ENCODE peak calls at places on chromosomes 11 and 22, in seven cellular contexts. One of them, this sample, is unnamed.

GRCh38 chr11:16632295-16633200 is 105.9 kb upstream of the C11orf58 start:
- DNase-seq in cardiac muscle cell: peak
- DNase-seq in kidney: no peak
- DNase-seq in fibroblast of lung: peak
- DNase-seq in HFF-Myc: no peak
- DNase-seq in WERI-Rb-1: no peak
- DNase-seq in psoas muscle: no peak
- DNase-seq in this sample: no peak

GRCh38 chr11:104390696-104391095 is 226.7 kb upstream of the PDGFD start:
- DNase-seq in kidney: no peak
- DNase-seq in fibroblast of lung: no peak
- DNase-seq in psoas muscle: no peak
- DNase-seq in WERI-Rb-1: no peak
- DNase-seq in cardiac muscle cell: no peak
- DNase-seq in HFF-Myc: no peak
- DNase-seq in this sample: peak

GRCh38 chr11:116702772-116703360 is 69.9 kb downstream of the BUD13 start:
- DNase-seq in cardiac muscle cell: no peak
- DNase-seq in WERI-Rb-1: no peak
- DNase-seq in kidney: no peak
- DNase-seq in fibroblast of lung: no peak
- DNase-seq in psoas muscle: no peak
- DNase-seq in HFF-Myc: no peak
- DNase-seq in this sample: no peak

GRCh38 chr11:131664811-131665210 is 294.4 kb downstream of the NTM start:
- DNase-seq in WERI-Rb-1: no peak
- DNase-seq in psoas muscle: no peak
- DNase-seq in HFF-Myc: no peak
- DNase-seq in kidney: no peak
- DNase-seq in cardiac muscle cell: no peak
- DNase-seq in fibroblast of lung: no peak
- DNase-seq in this sample: no peak

GRCh38 chr11:60868682-60869450 is 1.5 kb downstream of the ZP1 start:
- DNase-seq in cardiac muscle cell: no peak
- DNase-seq in WERI-Rb-1: no peak
- DNase-seq in psoas muscle: peak
- DNase-seq in kidney: no peak
- DNase-seq in HFF-Myc: no peak
- DNase-seq in fibroblast of lung: no peak
- DNase-seq in this sample: no peak

GRCh38 chr11:104620991-104621390 is 277.3 kb downstream of the CASP12 start:
- DNase-seq in WERI-Rb-1: no peak
- DNase-seq in psoas muscle: no peak
- DNase-seq in HFF-Myc: no peak
- DNase-seq in kidney: no peak
- DNase-seq in fibroblast of lung: no peak
- DNase-seq in cardiac muscle cell: no peak
- DNase-seq in this sample: no peak

GRCh38 chr11:19365743-19366410 is 125.1 kb upstream of the E2F8 start:
- DNase-seq in psoas muscle: no peak
- DNase-seq in HFF-Myc: no peak
- DNase-seq in cardiac muscle cell: no peak
- DNase-seq in fibroblast of lung: no peak
- DNase-seq in kidney: no peak
- DNase-seq in WERI-Rb-1: no peak
- DNase-seq in this sample: no peak

GRCh38 chr11:10934293-10934850 is 76.5 kb upstream of the ZBED5 start:
- DNase-seq in fibroblast of lung: no peak
- DNase-seq in psoas muscle: no peak
- DNase-seq in WERI-Rb-1: peak
- DNase-seq in HFF-Myc: no peak
- DNase-seq in cardiac muscle cell: peak
- DNase-seq in kidney: no peak
- DNase-seq in this sample: no peak

GRCh38 chr11:57150454-57150917 is 31.3 kb upstream of the LRRC55 start:
- DNase-seq in fibroblast of lung: peak
- DNase-seq in WERI-Rb-1: no peak
- DNase-seq in kidney: no peak
- DNase-seq in HFF-Myc: no peak
- DNase-seq in cardiac muscle cell: peak
- DNase-seq in psoas muscle: no peak
- DNase-seq in this sample: no peak

GRCh38 chr11:100151944-100152343 is 535.1 kb upstream of the ARHGAP42 start:
- DNase-seq in fibroblast of lung: no peak
- DNase-seq in cardiac muscle cell: no peak
- DNase-seq in kidney: peak
- DNase-seq in WERI-Rb-1: no peak
- DNase-seq in HFF-Myc: no peak
- DNase-seq in psoas muscle: no peak
- DNase-seq in this sample: no peak

GRCh38 chr22:31081963-31082605 is 966 bp downstream of the SMTN start:
- DNase-seq in psoas muscle: no peak
- DNase-seq in fibroblast of lung: no peak
- DNase-seq in cardiac muscle cell: no peak
- DNase-seq in HFF-Myc: no peak
- DNase-seq in kidney: no peak
- DNase-seq in WERI-Rb-1: no peak
- DNase-seq in this sample: no peak

GRCh38 chr11:8103909-8104308 is 22.9 kb downstream of the TUB start:
- DNase-seq in fibroblast of lung: no peak
- DNase-seq in HFF-Myc: no peak
- DNase-seq in cardiac muscle cell: no peak
- DNase-seq in psoas muscle: no peak
- DNase-seq in kidney: no peak
- DNase-seq in WERI-Rb-1: no peak
- DNase-seq in this sample: no peak

GRCh38 chr11:78039919-78040671 is 17.0 kb upstream of the KCTD14 start:
- DNase-seq in WERI-Rb-1: no peak
- DNase-seq in psoas muscle: peak
- DNase-seq in cardiac muscle cell: peak
- DNase-seq in fibroblast of lung: peak
- DNase-seq in kidney: peak
- DNase-seq in HFF-Myc: peak
- DNase-seq in this sample: no peak

GRCh38 chr11:71221851-71222250 is 30.5 kb downstream of the SHANK2 start:
- DNase-seq in psoas muscle: no peak
- DNase-seq in fibroblast of lung: no peak
- DNase-seq in kidney: no peak
- DNase-seq in WERI-Rb-1: no peak
- DNase-seq in HFF-Myc: no peak
- DNase-seq in cardiac muscle cell: no peak
- DNase-seq in this sample: no peak

GRCh38 chr22:18110194-18110943 is at the start of gene TUBA8:
- DNase-seq in kidney: peak
- DNase-seq in WERI-Rb-1: peak
- DNase-seq in HFF-Myc: no peak
- DNase-seq in psoas muscle: peak
- DNase-seq in fibroblast of lung: peak
- DNase-seq in cardiac muscle cell: peak
- DNase-seq in this sample: no peak

GRCh38 chr11:100857236-100858005 is 170.3 kb downstream of the ARHGAP42 start:
- DNase-seq in kidney: no peak
- DNase-seq in fibroblast of lung: peak
- DNase-seq in HFF-Myc: no peak
- DNase-seq in cardiac muscle cell: no peak
- DNase-seq in psoas muscle: no peak
- DNase-seq in WERI-Rb-1: no peak
- DNase-seq in this sample: no peak

GRCh38 chr11:134727204-134727603 is 315.2 kb upstream of the B3GAT1 start:
- DNase-seq in kidney: no peak
- DNase-seq in HFF-Myc: no peak
- DNase-seq in fibroblast of lung: no peak
- DNase-seq in cardiac muscle cell: no peak
- DNase-seq in psoas muscle: no peak
- DNase-seq in WERI-Rb-1: peak
- DNase-seq in this sample: no peak

GRCh38 chr11:134725211-134725610 is 313.2 kb upstream of the B3GAT1 start:
- DNase-seq in fibroblast of lung: no peak
- DNase-seq in psoas muscle: no peak
- DNase-seq in kidney: no peak
- DNase-seq in WERI-Rb-1: no peak
- DNase-seq in cardiac muscle cell: no peak
- DNase-seq in HFF-Myc: no peak
- DNase-seq in this sample: no peak

GRCh38 chr11:134724106-134724778 is 312.2 kb upstream of the B3GAT1 start:
- DNase-seq in cardiac muscle cell: no peak
- DNase-seq in HFF-Myc: no peak
- DNase-seq in WERI-Rb-1: no peak
- DNase-seq in psoas muscle: no peak
- DNase-seq in kidney: no peak
- DNase-seq in fibroblast of lung: no peak
- DNase-seq in this sample: no peak

GRCh38 chr11:134725939-134726639 is 314.0 kb upstream of the B3GAT1 start:
- DNase-seq in psoas muscle: no peak
- DNase-seq in WERI-Rb-1: peak
- DNase-seq in kidney: no peak
- DNase-seq in HFF-Myc: no peak
- DNase-seq in fibroblast of lung: no peak
- DNase-seq in cardiac muscle cell: no peak
- DNase-seq in this sample: no peak

DNA sequence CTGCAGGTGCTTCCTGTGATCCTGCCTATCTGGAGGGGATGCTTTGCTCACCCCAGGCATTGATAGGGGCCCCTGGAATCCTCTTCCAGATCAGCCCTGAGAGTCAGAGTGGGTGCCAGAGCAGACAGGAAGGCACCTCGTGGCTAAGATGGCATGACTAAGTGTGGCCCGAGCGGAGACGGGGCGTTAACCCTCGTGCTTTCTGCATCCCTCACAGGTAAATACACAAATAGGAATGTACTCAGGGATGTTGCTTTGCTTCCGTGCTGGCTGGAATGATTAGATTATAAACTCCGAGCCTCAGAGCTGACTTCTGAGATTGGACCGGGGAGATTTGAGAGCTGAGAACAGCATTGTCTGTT is 312.7 kb upstream of the B3GAT1 start:
- DNase-seq in kidney: no peak
- DNase-seq in HFF-Myc: no peak
- DNase-seq in WERI-Rb-1: no peak
- DNase-seq in fibroblast of lung: no peak
- DNase-seq in psoas muscle: no peak
- DNase-seq in cardiac muscle cell: no peak
- DNase-seq in this sample: no peak
- H3K4me3 ChIP-seq in kidney: no peak
- H3K4me3 ChIP-seq in HFF-Myc: no peak
- H3K4me3 ChIP-seq in WERI-Rb-1: no peak
- H3K4me3 ChIP-seq in fibroblast of lung: no peak
- H3K4me3 ChIP-seq in psoas muscle: no peak
- H3K4me3 ChIP-seq in cardiac muscle cell: no peak
- H3K4me3 ChIP-seq in this sample: no peak

GRCh38 chr11:18145025-18145424 is 12.7 kb downstream of the MRGPRX3 start:
- DNase-seq in psoas muscle: no peak
- DNase-seq in kidney: no peak
- DNase-seq in WERI-Rb-1: no peak
- DNase-seq in HFF-Myc: no peak
- DNase-seq in cardiac muscle cell: no peak
- DNase-seq in fibroblast of lung: peak
- DNase-seq in this sample: no peak
- TF ChIP-seq CTCF in psoas muscle: no peak
- TF ChIP-seq CTCF in kidney: no peak
- TF ChIP-seq CTCF in WERI-Rb-1: no peak
- TF ChIP-seq CTCF in HFF-Myc: peak
- TF ChIP-seq CTCF in cardiac muscle cell: peak
- TF ChIP-seq CTCF in fibroblast of lung: peak
- TF ChIP-seq CTCF in this sample: no peak

GRCh38 chr22:21938906-21939305 is 13.7 kb downstream of the PPM1F start:
- DNase-seq in kidney: no peak
- DNase-seq in HFF-Myc: no peak
- DNase-seq in WERI-Rb-1: no peak
- DNase-seq in cardiac muscle cell: no peak
- DNase-seq in psoas muscle: no peak
- DNase-seq in fibroblast of lung: no peak
- DNase-seq in this sample: no peak

GRCh38 chr22:21937041-21937820 is 15.4 kb downstream of the PPM1F start:
- DNase-seq in cardiac muscle cell: no peak
- DNase-seq in kidney: no peak
- DNase-seq in WERI-Rb-1: no peak
- DNase-seq in psoas muscle: peak
- DNase-seq in fibroblast of lung: no peak
- DNase-seq in HFF-Myc: no peak
- DNase-seq in this sample: no peak

GRCh38 chr22:21938071-21938822 is 14.4 kb downstream of the PPM1F start:
- DNase-seq in psoas muscle: peak
- DNase-seq in WERI-Rb-1: peak
- DNase-seq in cardiac muscle cell: peak
- DNase-seq in kidney: peak
- DNase-seq in HFF-Myc: peak
- DNase-seq in fibroblast of lung: peak
- DNase-seq in this sample: no peak

GRCh38 chr22:21936151-21936778 is 16.4 kb downstream of the PPM1F start:
- DNase-seq in WERI-Rb-1: no peak
- DNase-seq in fibroblast of lung: peak
- DNase-seq in cardiac muscle cell: no peak
- DNase-seq in HFF-Myc: no peak
- DNase-seq in psoas muscle: peak
- DNase-seq in kidney: no peak
- DNase-seq in this sample: no peak

DNA sequence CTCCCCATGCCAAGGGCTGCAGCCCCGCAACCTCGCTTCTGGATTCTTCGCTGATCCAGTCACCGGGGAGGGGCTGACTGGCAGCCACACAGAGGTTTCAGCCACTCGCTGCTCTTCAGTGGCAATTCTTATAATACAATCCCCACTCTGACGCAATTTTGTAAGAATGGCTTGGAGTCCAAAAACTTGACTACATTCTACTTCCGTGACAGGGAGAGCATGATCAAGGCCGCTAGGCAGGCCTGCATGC is 14.9 kb downstream of the PPM1F start:
- DNase-seq in kidney: no peak
- DNase-seq in WERI-Rb-1: no peak
- DNase-seq in fibroblast of lung: no peak
- DNase-seq in cardiac muscle cell: no peak
- DNase-seq in HFF-Myc: no peak
- DNase-seq in psoas muscle: no peak
- DNase-seq in this sample: peak
- H3K4me3 ChIP-seq in kidney: peak
- H3K4me3 ChIP-seq in WERI-Rb-1: no peak
- H3K4me3 ChIP-seq in fibroblast of lung: peak
- H3K4me3 ChIP-seq in cardiac muscle cell: no peak
- H3K4me3 ChIP-seq in HFF-Myc: peak
- H3K4me3 ChIP-seq in psoas muscle: peak
- H3K4me3 ChIP-seq in this sample: peak

GRCh38 chr22:37747715-37748100 is 50.9 kb downstream of the TRIOBP start:
- DNase-seq in HFF-Myc: no peak
- DNase-seq in psoas muscle: no peak
- DNase-seq in cardiac muscle cell: no peak
- DNase-seq in fibroblast of lung: no peak
- DNase-seq in kidney: no peak
- DNase-seq in WERI-Rb-1: no peak
- DNase-seq in this sample: no peak

GRCh38 chr22:37749831-37750595 is 53.2 kb downstream of the TRIOBP start:
- DNase-seq in kidney: no peak
- DNase-seq in WERI-Rb-1: no peak
- DNase-seq in psoas muscle: no peak
- DNase-seq in fibroblast of lung: peak
- DNase-seq in HFF-Myc: no peak
- DNase-seq in cardiac muscle cell: peak
- DNase-seq in this sample: no peak

GRCh38 chr22:37748659-37749058 is 51.8 kb downstream of the TRIOBP start:
- DNase-seq in psoas muscle: no peak
- DNase-seq in WERI-Rb-1: no peak
- DNase-seq in HFF-Myc: no peak
- DNase-seq in fibroblast of lung: no peak
- DNase-seq in cardiac muscle cell: no peak
- DNase-seq in kidney: no peak
- DNase-seq in this sample: no peak

GRCh38 chr22:37750596-37751162 is 53.8 kb downstream of the TRIOBP start:
- DNase-seq in kidney: peak
- DNase-seq in WERI-Rb-1: no peak
- DNase-seq in HFF-Myc: no peak
- DNase-seq in cardiac muscle cell: no peak
- DNase-seq in fibroblast of lung: no peak
- DNase-seq in psoas muscle: no peak
- DNase-seq in this sample: no peak

GRCh38 chr22:37749223-37749622 is 52.4 kb downstream of the TRIOBP start:
- DNase-seq in kidney: no peak
- DNase-seq in psoas muscle: no peak
- DNase-seq in cardiac muscle cell: no peak
- DNase-seq in WERI-Rb-1: no peak
- DNase-seq in HFF-Myc: no peak
- DNase-seq in fibroblast of lung: no peak
- DNase-seq in this sample: no peak
- TF ChIP-seq CTCF in kidney: no peak
- TF ChIP-seq CTCF in psoas muscle: no peak
- TF ChIP-seq CTCF in cardiac muscle cell: no peak
- TF ChIP-seq CTCF in WERI-Rb-1: no peak
- TF ChIP-seq CTCF in HFF-Myc: no peak
- TF ChIP-seq CTCF in fibroblast of lung: no peak
- TF ChIP-seq CTCF in this sample: no peak

This sample was measured in epithelial cell of proximal tubule.